ENCODE peak calls at places on chromosome 22, in nine cellular contexts. J is fibroblast of the aortic adventitia; L is WTC11; N is T-cell; A is LHCN-M2; F is LoVo; E is activated CD4-positive, CD25-positive, alpha-beta regulatory T cell; V is fibroblast of gingiva; P is BJ. Y is an unnamed sample.

GRCh38 chr22:30667092-30667485 is 586 bp downstream of the DUSP18 start:
- DNase-seq in A (no peak), P (no peak), E (no peak), J (peak), L (no peak), F (peak), V (no peak), N (no peak), Y (no peak)

GRCh38 chr22:29814003-29814402 is 24.1 kb downstream of the ASCC2 start:
- DNase-seq in J (no peak), V (no peak), A (no peak), N (no peak), F (no peak), L (no peak), E (no peak), P (no peak), Y (no peak)

GRCh38 chr22:31748490-31748889 is 1.4 kb downstream of the PRR14L start:
- DNase-seq in A (no peak), N (no peak), P (no peak), J (no peak), F (no peak), L (no peak), V (no peak), E (no peak), Y (no peak)

GRCh38 chr22:41528938-41529561 is 15.2 kb downstream of the POLR3H start:
- DNase-seq in J (no peak), L (no peak), P (no peak), E (no peak), V (no peak), F (no peak), N (no peak), A (no peak), Y (no peak)

GRCh38 chr22:33480118-33480517 is 421.9 kb upstream of the SYN3 start:
- DNase-seq in P (no peak), N (no peak), V (no peak), A (no peak), F (no peak), J (no peak), L (no peak), E (no peak), Y (no peak)

GRCh38 chr22:50114221-50114981 is 24.6 kb downstream of the MOV10L1 start:
- DNase-seq in L (no peak), P (peak), F (no peak), E (no peak), A (peak), N (no peak), V (peak), J (peak), Y (no peak)

GRCh38 chr22:21443735-21444421 is 23.3 kb upstream of the TMEM191C start:
- DNase-seq in A (no peak), J (no peak), N (no peak), E (no peak), F (no peak), V (no peak), L (peak), P (no peak), Y (peak)

GRCh38 chr22:48378673-48379072 is 1449.0 kb downstream of the BRD1 start:
- DNase-seq in P (no peak), L (no peak), V (no peak), F (no peak), E (no peak), A (no peak), J (no peak), N (no peak), Y (peak)

GRCh38 chr22:29907753-29908515 is 25.0 kb downstream of the MTMR3 start:
- DNase-seq in A (peak), N (no peak), F (peak), J (peak), E (no peak), L (no peak), P (peak), V (peak), Y (no peak)

GRCh38 chr22:38927033-38927789 is 30.2 kb upstream of the APOBEC3A start:
- DNase-seq in A (peak), F (no peak), J (peak), E (no peak), P (no peak), V (peak), N (peak), L (peak), Y (peak)

GRCh38 chr22:44288951-44289350 is 23.8 kb downstream of the SHISAL1 start:
- DNase-seq in P (no peak), L (no peak), V (no peak), E (no peak), A (no peak), J (no peak), N (no peak), F (no peak), Y (no peak)

GRCh38 chr22:46070722-46071450 is 79.4 kb upstream of the PPARA start:
- DNase-seq in F (peak), A (no peak), E (no peak), V (no peak), L (peak), J (peak), P (no peak), N (no peak), Y (peak)

GRCh38 chr22:46096051-46096450 is 54.3 kb upstream of the PPARA start:
- DNase-seq in L (no peak), F (no peak), E (no peak), N (no peak), A (no peak), V (no peak), J (no peak), P (no peak), Y (no peak)

GRCh38 chr22:40714514-40714966 is 35.3 kb downstream of the MCHR1 start:
- DNase-seq in A (peak), F (no peak), J (peak), E (no peak), L (peak), V (no peak), P (no peak), N (no peak), Y (peak)

GRCh38 chr22:19402642-19403191 is 28.8 kb downstream of the HIRA start:
- DNase-seq in V (no peak), A (no peak), L (no peak), P (no peak), F (no peak), N (no peak), E (no peak), J (no peak), Y (no peak)

GRCh38 chr22:46845281-46846153 is 83.1 kb downstream of the TBC1D22A start:
- DNase-seq in F (no peak), J (peak), N (no peak), L (no peak), A (peak), E (no peak), P (no peak), V (peak), Y (peak)

GRCh38 chr22:19082793-19083192 is 39.4 kb downstream of the DGCR2 start:
- DNase-seq in F (no peak), V (no peak), L (no peak), A (no peak), E (no peak), J (no peak), P (no peak), N (no peak), Y (no peak)

GRCh38 chr22:37563153-37564081 is 3.1 kb downstream of the CDC42EP1 start:
- DNase-seq in V (peak), J (peak), F (no peak), A (peak), N (no peak), E (no peak), L (no peak), P (peak), Y (peak)

GRCh38 chr22:20424937-20425587 is 12.6 kb downstream of the SCARF2 start:
- DNase-seq in F (no peak), L (peak), N (no peak), A (no peak), V (peak), P (no peak), J (no peak), E (no peak), Y (peak)

GRCh38 chr22:44914026-44914721 is 95.6 kb downstream of the PHF21B start:
- DNase-seq in N (no peak), L (no peak), A (no peak), V (no peak), J (no peak), E (no peak), P (no peak), F (no peak), Y (peak)

GRCh38 chr22:30190619-30191018 is 55.9 kb downstream of the LIF start:
- DNase-seq in J (no peak), N (no peak), L (no peak), P (no peak), E (no peak), F (no peak), A (no peak), V (no peak), Y (no peak)

GRCh38 chr22:47392729-47393128 is 630.3 kb downstream of the TBC1D22A start:
- DNase-seq in V (no peak), L (no peak), E (no peak), F (no peak), J (no peak), A (no peak), P (no peak), N (no peak), Y (no peak)

GRCh38 chr22:31956360-31956759 is 12.0 kb downstream of the YWHAH start:
- DNase-seq in V (no peak), E (no peak), L (no peak), J (no peak), P (no peak), N (no peak), A (no peak), F (no peak), Y (no peak)

GRCh38 chr22:38843716-38844660 is at the start of gene NPTXR:
- DNase-seq in V (peak), A (no peak), E (peak), L (peak), F (peak), P (no peak), N (peak), J (no peak), Y (peak)

GRCh38 chr22:24304067-24304675 is 33.5 kb downstream of the SPECC1L start:
- DNase-seq in E (no peak), V (no peak), P (no peak), A (no peak), L (no peak), F (no peak), J (no peak), N (no peak), Y (no peak)

GRCh38 chr22:44331881-44332714 is 19.3 kb upstream of the SHISAL1 start:
- DNase-seq in V (peak), F (no peak), N (no peak), E (no peak), L (no peak), A (no peak), P (no peak), J (peak), Y (peak)

GRCh38 chr22:44191036-44191454 is 10.3 kb downstream of the PARVG start:
- DNase-seq in N (no peak), V (no peak), A (no peak), E (no peak), P (no peak), L (no peak), J (peak), F (peak), Y (no peak)

GRCh38 chr22:46072030-46072881 is 78.1 kb upstream of the PPARA start:
- DNase-seq in P (no peak), L (peak), V (no peak), A (peak), E (no peak), F (no peak), N (no peak), J (peak), Y (peak)

GRCh38 chr22:17192186-17192585 is 27.0 kb downstream of the ADA2 start:
- DNase-seq in E (no peak), F (no peak), L (no peak), N (no peak), A (no peak), J (no peak), P (no peak), V (no peak), Y (no peak)

GRCh38 chr22:27616033-27616432 is 185.5 kb downstream of the MN1 start:
- DNase-seq in N (no peak), V (no peak), L (no peak), F (no peak), J (no peak), A (peak), E (no peak), P (no peak), Y (no peak)

GRCh38 chr22:38943181-38943580 is 14.2 kb upstream of the APOBEC3A start:
- DNase-seq in N (no peak), E (no peak), V (no peak), J (no peak), P (no peak), F (no peak), A (no peak), L (no peak), Y (no peak)

GRCh38 chr22:45543243-45543642 is 40.6 kb downstream of the FBLN1 start:
- DNase-seq in E (no peak), V (no peak), F (no peak), P (no peak), J (no peak), N (no peak), L (no peak), A (no peak), Y (no peak)

GRCh38 chr22:46829140-46829891 is 66.9 kb downstream of the TBC1D22A start:
- DNase-seq in L (no peak), P (peak), N (no peak), J (peak), F (peak), V (peak), E (no peak), A (peak), Y (peak)

GRCh38 chr22:45164217-45165123 is 745 bp downstream of the NUP50 start:
- DNase-seq in P (no peak), N (peak), E (no peak), J (peak), F (no peak), A (no peak), L (peak), V (no peak), Y (peak)

GRCh38 chr22:47795477-47796127 is 1033.2 kb downstream of the TBC1D22A start:
- DNase-seq in F (no peak), P (no peak), N (no peak), L (no peak), E (no peak), J (no peak), V (no peak), A (no peak), Y (peak)

Y was measured in endodermal cell.